ENCODE peak calls at places on chromosomes 7 and 10, in ten cellular contexts. O is PC-9, F is choroid plexus epithelial cell, L is cardiac muscle cell, E is fibroblast of mammary gland, M is GM12865, G is coronary artery, Q is HepG2, A is tibial nerve, Z is A549. X is an unnamed sample.

GRCh38 chr10:104300736-104301292 is 31.8 kb downstream of the GSTO2 start:
- DNase-seq in O (no peak), F (peak; percentile 96), L (peak; percentile 95), E (peak; percentile 100), M (no peak), G (peak; percentile 95), Q (no peak), A (no peak), Z (peak; percentile 27), X (peak; percentile 98)

GRCh38 chr7:66950763-66951162 is 29.7 kb downstream of the TMEM248 start:
- DNase-seq in O (no peak), F (peak; percentile 40), L (peak; percentile 12), E (peak; percentile 81), M (no peak), G (no peak), Q (no peak), A (no peak), Z (no peak), X (peak; percentile 17)

GRCh38 chr10:70296406-70296899 is 12.6 kb upstream of the NPFFR1 start:
- DNase-seq in O (peak; percentile 79), F (peak; percentile 81), L (peak; percentile 92), E (peak; percentile 96), M (no peak), G (peak; percentile 86), Q (no peak), A (peak; percentile 80), Z (peak; percentile 31), X (peak; percentile 88)

GRCh38 chr7:122487131-122487530 is 182.6 kb upstream of the FEZF1 start:
- DNase-seq in O (no peak), F (peak; percentile 33), L (peak; percentile 2), E (peak; percentile 25), M (no peak), G (no peak), Q (no peak), A (no peak), Z (no peak), X (peak; percentile 4)

GRCh38 chr7:84492128-84492527 is 297.5 kb upstream of the SEMA3A start:
- DNase-seq in O (no peak), F (no peak), L (no peak), E (no peak), M (no peak), G (no peak), Q (no peak), A (no peak), Z (no peak), X (no peak)

GRCh38 chr10:48604408-48605263 is at the start of gene ARHGAP22:
- DNase-seq in O (peak; percentile 41), F (no peak), L (peak; percentile 43), E (peak; percentile 49), M (peak; percentile 31), G (peak; percentile 79), Q (no peak), A (peak; percentile 32), Z (peak; percentile 73), X (peak; percentile 28)

GRCh38 chr10:70328987-70329386 is 45.2 kb upstream of the NPFFR1 start:
- DNase-seq in O (no peak), F (no peak), L (peak; percentile 9), E (peak; percentile 55), M (no peak), G (no peak), Q (no peak), A (no peak), Z (no peak), X (no peak)

GRCh38 chr10:132869621-132870020 is 72.7 kb downstream of the CFAP46 start:
- DNase-seq in O (no peak), F (no peak), L (no peak), E (no peak), M (no peak), G (no peak), Q (no peak), A (no peak), Z (no peak), X (no peak)

GRCh38 chr7:131047651-131048304 is 279.9 kb upstream of the MKLN1 start:
- DNase-seq in O (no peak), F (no peak), L (no peak), E (no peak), M (no peak), G (no peak), Q (no peak), A (no peak), Z (no peak), X (no peak)

GRCh38 chr7:98352621-98353020 is 48.3 kb downstream of the BAIAP2L1 start:
- DNase-seq in O (peak; percentile 18), F (peak; percentile 90), L (peak; percentile 58), E (peak; percentile 88), M (no peak), G (no peak), Q (no peak), A (no peak), Z (peak; percentile 90), X (peak; percentile 68)

GRCh38 chr10:103666109-103666508 is 172.6 kb downstream of the NEURL1 start:
- DNase-seq in O (no peak), F (peak; percentile 59), L (peak; percentile 60), E (peak; percentile 69), M (peak; percentile 24), G (no peak), Q (no peak), A (no peak), Z (peak; percentile 79), X (peak; percentile 60)

GRCh38 chr7:116273918-116274301 is 63.6 kb downstream of the TES start:
- DNase-seq in O (no peak), F (no peak), L (no peak), E (no peak), M (no peak), G (no peak), Q (no peak), A (no peak), Z (peak; percentile 13), X (no peak)

GRCh38 chr10:16458196-16458977 is 21.6 kb downstream of the PTER start:
- DNase-seq in O (no peak), F (no peak), L (no peak), E (no peak), M (peak; percentile 35), G (no peak), Q (no peak), A (no peak), Z (no peak), X (no peak)

GRCh38 chr7:45684910-45685618 is 110.9 kb downstream of the ADCY1 start:
- DNase-seq in O (no peak), F (no peak), L (no peak), E (no peak), M (no peak), G (peak; percentile 60), Q (no peak), A (peak; percentile 2), Z (no peak), X (peak; percentile 25)

GRCh38 chr10:103545366-103545765 is 51.9 kb downstream of the NEURL1 start:
- DNase-seq in O (no peak), F (no peak), L (no peak), E (no peak), M (no peak), G (no peak), Q (no peak), A (no peak), Z (no peak), X (no peak)

DNA sequence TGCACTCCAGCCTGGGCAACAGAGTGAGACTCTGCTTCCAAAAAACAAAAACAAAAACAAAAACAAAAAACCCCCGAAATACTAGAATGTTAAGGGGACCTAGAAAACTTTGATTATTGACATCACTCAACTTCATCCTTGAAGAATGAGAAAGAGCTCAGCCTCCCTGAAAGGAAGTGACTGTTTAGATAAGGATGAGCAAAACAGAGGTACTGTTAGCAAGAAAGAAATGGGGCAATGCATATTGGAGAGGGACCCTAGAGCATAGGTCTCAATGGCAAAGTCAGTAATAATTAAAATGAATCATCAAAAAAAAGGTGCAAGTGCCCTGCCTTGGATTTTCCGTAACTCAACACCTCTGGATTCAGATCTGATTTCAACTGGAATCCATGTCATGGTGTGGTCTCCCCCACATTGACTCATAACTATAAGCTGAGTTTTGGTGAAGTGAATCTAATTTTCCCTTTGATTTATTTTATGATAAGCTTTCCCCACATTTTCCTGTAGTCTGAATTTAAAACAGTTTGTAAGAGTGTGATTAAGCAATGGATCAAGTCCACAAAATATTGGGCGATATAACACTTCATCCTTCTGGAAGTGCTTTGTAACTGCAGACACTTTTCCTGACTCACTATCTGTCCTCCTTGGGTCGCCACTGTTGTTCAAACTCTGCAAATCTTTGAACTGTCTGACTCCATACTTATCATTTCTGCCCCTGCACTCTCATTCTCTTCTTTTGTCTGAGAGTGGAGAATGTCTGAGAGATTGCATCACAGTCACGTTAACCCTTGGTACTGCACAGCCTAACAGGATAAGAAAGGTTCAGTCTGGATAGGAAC is 224.8 kb upstream of the LYZL1 start:
- DNase-seq in O (peak; percentile 37), F (peak; percentile 63), L (peak; percentile 78), E (peak; percentile 5), M (no peak), G (no peak), Q (peak; percentile 40), A (no peak), Z (peak; percentile 19), X (peak; percentile 50)
- TF ChIP-seq CTCF in O (no peak), F (peak; percentile 34), L (peak; percentile 33), E (no peak), M (no peak), G (no peak), Q (no peak), A (no peak), Z (peak; percentile 25), X (peak; percentile 17)

GRCh38 chr10:91200314-91201212 is 19.9 kb upstream of the PCGF5 start:
- DNase-seq in O (no peak), F (no peak), L (no peak), E (no peak), M (peak; percentile 18), G (no peak), Q (no peak), A (no peak), Z (no peak), X (no peak)
- H3K4me3 ChIP-seq in O (no peak overlapping the region), F (no peak overlapping the region), L (no peak overlapping the region), E (no peak overlapping the region), M (peak overlapping the region; percentile 49), G (no peak overlapping the region), Q (no peak overlapping the region), A (no peak overlapping the region), Z (no peak overlapping the region), X (no peak overlapping the region)

GRCh38 chr7:106552645-106553445 is 108.1 kb downstream of the CCDC71L start:
- DNase-seq in O (no peak), F (no peak), L (no peak), E (no peak), M (peak; percentile 93), G (no peak), Q (no peak), A (no peak), Z (no peak), X (no peak)
- TF ChIP-seq CTCF in O (no peak), F (no peak), L (no peak), E (no peak), M (no peak), G (no peak), Q (no peak), A (no peak), Z (no peak), X (no peak)

DNA sequence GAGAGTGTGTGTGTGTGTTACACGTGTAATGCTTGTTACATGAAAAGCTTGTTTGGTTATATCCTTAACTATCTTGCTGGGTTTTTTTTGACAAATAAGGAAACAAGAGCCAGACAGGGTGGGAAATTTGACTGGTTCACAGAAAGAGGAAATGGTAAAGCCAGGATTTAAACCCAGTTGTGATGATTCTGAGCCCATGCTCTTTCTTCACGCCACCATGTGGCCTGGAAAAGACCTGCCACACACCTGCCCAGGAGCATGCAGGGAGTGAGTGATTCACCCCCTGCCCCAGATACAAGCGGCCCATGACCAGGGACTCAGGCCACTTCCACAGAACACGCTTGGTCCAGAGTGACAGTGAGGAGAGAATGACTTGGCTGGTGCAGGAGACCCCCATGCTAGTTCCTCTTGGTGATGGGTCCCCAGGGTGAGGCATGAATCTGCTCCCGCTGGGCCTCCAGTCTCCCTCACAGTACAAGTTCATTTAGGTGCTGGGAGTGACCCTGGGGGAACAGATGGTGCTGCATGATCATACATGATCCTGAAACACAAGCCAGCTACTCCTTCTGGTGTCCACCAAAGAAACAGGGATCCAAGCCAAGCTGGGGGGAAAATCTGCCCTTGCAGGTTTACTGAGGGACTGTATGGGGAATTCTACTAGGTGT is 21.0 kb upstream of the EIF5AL1 start:
- DNase-seq in O (no peak), F (no peak), L (no peak), E (no peak), M (peak; percentile 29), G (no peak), Q (peak; percentile 20), A (no peak), Z (no peak), X (no peak)
- H3K4me3 ChIP-seq in O (no peak overlapping the region), F (no peak overlapping the region), L (no peak overlapping the region), E (no peak overlapping the region), M (no peak overlapping the region), G (no peak overlapping the region), Q (no peak overlapping the region), A (no peak overlapping the region), Z (no peak overlapping the region), X (no peak overlapping the region)

X was measured in fibroblast of pulmonary artery.